ENCODE peak calls at places on chromosome 6, in four cellular contexts. J is heart left ventricle, C is uterus, Z is ovary. F is an unnamed sample.

GRCh38 chr6:126268087-126268486 is 71.8 kb upstream of the CENPW start:
- DNase-seq in J (no peak), C (no peak), Z (no peak), F (no peak)

GRCh38 chr6:161128680-161129196 is 137.2 kb downstream of the MAP3K4 start:
- DNase-seq in J (no peak), C (no peak), Z (no peak), F (no peak)

GRCh38 chr6:131368077-131368911 is 204.7 kb upstream of the ARG1 start:
- DNase-seq in J (peak; percentile 24), C (no peak), Z (peak; percentile 42), F (peak; percentile 43)

GRCh38 chr6:137357948-137358266 is 136.3 kb downstream of the OLIG3 start:
- DNase-seq in J (no peak), C (no peak), Z (no peak), F (no peak)

GRCh38 chr6:17429381-17430061 is 36.1 kb downstream of the CAP2 start:
- DNase-seq in J (no peak), C (no peak), Z (no peak), F (no peak)

GRCh38 chr6:42453649-42454427 is 2.1 kb upstream of the TRERF1 start:
- DNase-seq in J (peak; percentile 38), C (peak; percentile 67), Z (peak; percentile 64), F (peak; percentile 35)

GRCh38 chr6:125252891-125253290 is 48.9 kb downstream of the HDDC2 start:
- DNase-seq in J (no peak), C (no peak), Z (no peak), F (no peak)

GRCh38 chr6:36339156-36339555 is 2.5 kb upstream of the BNIP5 start:
- DNase-seq in J (no peak), C (no peak), Z (no peak), F (no peak)

GRCh38 chr6:127582777-127583462 is 5.9 kb downstream of the C6orf58 start:
- DNase-seq in J (no peak), C (no peak), Z (no peak), F (no peak)

GRCh38 chr6:1842334-1842733 is 232.6 kb downstream of the FOXC1 start:
- DNase-seq in J (no peak), C (no peak), Z (no peak), F (no peak)

GRCh38 chr6:11983306-11983705 is 28.8 kb upstream of the HIVEP1 start:
- DNase-seq in J (no peak), C (no peak), Z (no peak), F (no peak)

GRCh38 chr6:109202409-109203264 is 107.3 kb downstream of the CEP57L1 start:
- DNase-seq in J (no peak), C (no peak), Z (no peak), F (no peak)

GRCh38 chr6:144675231-144675861 is 390.2 kb downstream of the UTRN start:
- DNase-seq in J (no peak), C (no peak), Z (no peak), F (no peak)

GRCh38 chr6:18492957-18493356 is 105.8 kb downstream of the RNF144B start:
- DNase-seq in J (no peak), C (no peak), Z (no peak), F (peak; percentile 42)

GRCh38 chr6:30494275-30494990 is 5.1 kb downstream of the HLA-E start:
- DNase-seq in J (no peak), C (no peak), Z (no peak), F (no peak)

GRCh38 chr6:31203345-31203979 is 33.0 kb upstream of the POU5F1 start:
- DNase-seq in J (no peak), C (no peak), Z (no peak), F (no peak)

GRCh38 chr6:11144393-11144829 is 32.9 kb upstream of the ERVFRD-1 start:
- DNase-seq in J (peak; percentile 72), C (peak; percentile 78), Z (peak; percentile 78), F (peak; percentile 77)

GRCh38 chr6:11804706-11805105 is 26.1 kb upstream of the ADTRP start:
- DNase-seq in J (no peak), C (no peak), Z (no peak), F (no peak)

GRCh38 chr6:5215181-5215580 is 45.6 kb downstream of the LYRM4 start:
- DNase-seq in J (no peak), C (no peak), Z (no peak), F (no peak)

GRCh38 chr6:167702241-167702827 is 124.4 kb upstream of the AFDN start:
- DNase-seq in J (no peak), C (no peak), Z (no peak), F (no peak)

GRCh38 chr6:143151381-143151780 is 90.7 kb downstream of the AIG1 start:
- DNase-seq in J (no peak), C (no peak), Z (no peak), F (no peak)

GRCh38 chr6:22399693-22400092 is 102.9 kb upstream of the PRL start:
- DNase-seq in J (no peak), C (no peak), Z (no peak), F (no peak)

GRCh38 chr6:42226251-42227143 is 8.8 kb upstream of the MRPS10 start:
- DNase-seq in J (no peak), C (no peak), Z (no peak), F (no peak)

GRCh38 chr6:35453236-35453635 is 1.1 kb downstream of the FANCE start:
- DNase-seq in J (no peak), C (no peak), Z (no peak), F (no peak)

GRCh38 chr6:39389372-39389767 is 66.9 kb upstream of the KCNK16 start:
- DNase-seq in J (no peak), C (no peak), Z (no peak), F (no peak)

GRCh38 chr6:41370488-41371111 is 35.2 kb downstream of the NCR2 start:
- DNase-seq in J (no peak), C (no peak), Z (no peak), F (no peak)

GRCh38 chr6:5151295-5151954 is 66.3 kb downstream of the PPP1R3G start:
- DNase-seq in J (no peak), C (no peak), Z (no peak), F (peak; percentile 29)

DNA sequence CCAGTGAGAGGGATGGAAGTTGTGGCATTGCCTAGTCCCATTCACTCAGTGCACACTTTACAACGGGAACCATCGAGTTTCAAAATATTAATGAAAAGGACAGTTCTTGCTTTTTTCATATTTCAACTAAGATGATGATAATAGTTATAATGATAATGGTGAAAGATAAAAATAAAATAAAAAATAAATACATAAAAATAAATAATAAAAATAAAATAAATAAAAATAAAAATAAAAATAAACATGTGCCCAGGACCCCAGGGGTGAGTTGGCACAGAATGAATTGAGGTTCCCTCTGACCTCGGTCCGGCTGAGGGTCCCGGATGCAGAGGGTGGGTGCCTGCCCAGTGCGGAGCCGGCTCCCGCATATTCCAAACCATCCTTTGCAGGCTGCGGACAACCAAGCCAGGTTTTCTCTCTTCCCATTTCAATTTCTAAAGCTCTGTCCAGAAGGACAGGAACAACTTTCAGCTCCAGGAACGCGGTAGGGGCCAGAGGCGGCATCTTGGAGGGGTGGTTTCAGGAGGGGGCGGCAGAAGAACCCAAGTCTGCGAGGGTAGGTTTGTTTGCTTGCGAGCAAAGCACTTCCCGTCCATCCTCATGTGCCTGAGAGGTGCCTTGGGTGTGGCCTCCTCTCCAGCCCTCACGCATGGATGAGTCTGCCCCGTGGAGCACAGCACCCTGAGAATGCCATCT is 236.8 kb downstream of the DLL1 start:
- DNase-seq in J (no peak), C (peak; percentile 2), Z (no peak), F (no peak)
- H3K9me3 ChIP-seq in J (no peaks in the 10 kb centered on the region), C (no peaks in the 10 kb centered on the region), Z (no peaks in the 10 kb centered on the region), F (no peaks in the 10 kb centered on the region)

GRCh38 chr6:45377555-45378323 is at the start of gene SUPT3H:
- DNase-seq in J (peak; percentile 91), C (peak; percentile 92), Z (peak; percentile 95), F (peak; percentile 94)
- TF ChIP-seq CTCF in J (peak; percentile 17), C (peak; percentile 32), Z (peak; percentile 19), F (no peak)

GRCh38 chr6:26124550-26125014 is 37.4 kb downstream of the HFE start:
- DNase-seq in J (no peak), C (no peak), Z (no peak), F (no peak)
- TF ChIP-seq POLR2A in J (no peak), C (no peak), Z (no peak), F (no peak)

GRCh38 chr6:170206931-170207431 is 83.9 kb downstream of the DLL1 start:
- DNase-seq in J (no peak), C (peak; percentile 6), Z (no peak), F (no peak)
- H3K9me3 ChIP-seq in J (no peaks in the 10 kb centered on the region), C (no peaks in the 10 kb centered on the region), Z (no peaks in the 10 kb centered on the region), F (no peaks in the 10 kb centered on the region)

DNA sequence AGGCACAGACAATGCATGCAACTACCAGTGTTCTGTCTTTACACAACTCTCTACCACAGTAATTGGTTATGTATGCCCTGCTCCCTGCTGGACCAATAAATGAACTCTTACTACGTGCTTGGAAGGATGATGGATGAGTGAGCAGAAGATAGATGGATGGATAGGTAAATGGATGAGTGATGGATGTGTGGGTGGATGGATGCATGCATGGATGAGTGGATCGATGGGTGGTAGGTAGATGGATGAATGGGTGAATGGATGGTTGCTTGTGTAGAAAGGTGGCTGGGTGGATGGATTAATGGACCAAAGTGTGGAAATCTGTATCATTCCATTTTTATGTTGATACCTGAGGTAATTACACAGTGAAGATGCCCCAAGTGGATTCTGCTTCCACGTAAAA is 10.1 kb upstream of the TRAM2 start:
- DNase-seq in J (no peak), C (no peak), Z (no peak), F (no peak)
- TF ChIP-seq CTCF in J (no peak), C (no peak), Z (no peak), F (no peak)

DNA sequence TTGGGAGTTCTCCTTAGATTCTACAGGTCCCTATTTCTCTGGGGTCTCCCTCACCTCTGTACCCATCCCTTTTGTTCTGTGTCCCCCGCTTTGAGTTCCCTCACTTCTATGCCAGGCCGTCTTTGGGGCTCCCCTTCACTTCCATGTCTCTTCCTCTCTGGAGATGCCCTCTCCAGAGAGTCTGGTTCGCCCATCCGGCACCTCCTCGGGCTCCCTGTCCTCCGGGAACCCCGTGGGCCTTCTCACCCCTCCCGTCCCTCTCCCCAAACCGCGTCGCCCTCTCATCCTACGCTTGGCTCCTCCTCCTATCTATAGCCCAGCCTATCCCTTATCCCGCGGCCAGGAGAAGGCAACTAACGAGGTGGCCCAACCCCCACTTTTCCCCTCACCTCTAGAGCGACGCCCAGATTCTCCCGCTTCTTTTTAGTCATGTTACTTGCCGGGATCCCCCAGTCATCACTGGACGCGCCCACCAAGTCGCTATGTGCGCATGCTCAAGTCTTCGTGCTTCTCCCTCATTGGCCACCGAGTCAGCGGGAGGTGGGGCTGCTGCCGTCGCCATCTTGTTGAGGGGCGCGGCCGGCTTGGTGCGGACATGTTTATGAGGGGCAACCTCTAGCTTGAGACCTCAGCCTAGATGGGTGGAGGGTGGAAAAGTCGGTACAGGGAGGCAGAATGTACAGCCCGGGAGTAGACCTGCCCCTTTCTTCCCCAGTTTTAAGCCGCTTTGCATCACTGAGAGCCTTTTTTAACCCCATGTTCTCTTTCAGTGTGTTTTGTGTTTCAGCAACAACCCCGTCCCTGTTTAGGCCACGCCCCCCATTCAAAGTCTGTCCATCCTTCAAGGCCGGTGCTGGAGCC is at the start of gene CCDC167:
- DNase-seq in J (peak; percentile 93), C (peak; percentile 93), Z (peak; percentile 95), F (peak; percentile 94)
- TF ChIP-seq POLR2A in J (peak; percentile 19), C (no peak), Z (no peak), F (no peak)

GRCh38 chr6:166688901-166689300 is 61.9 kb upstream of the RPS6KA2 start:
- DNase-seq in J (no peak), C (no peak), Z (no peak), F (no peak)
- H3K9me3 ChIP-seq in J (no peaks in the 10 kb centered on the region), C (no peaks in the 10 kb centered on the region), Z (no peaks in the 10 kb centered on the region), F (no peaks in the 10 kb centered on the region)